ENCODE peak calls at places on chromosomes 4 and X, in nine cellular contexts. O is ELF-1; W is nephron progenitor cell; G is activated CD8-positive, alpha-beta memory T cell treated with anti-CD3 and anti-CD28 coated beads, Interleukin-2, amount 50 U/mL, for 48 hours; H is Calu3; Y is T-cell; D is left cardiac atrium; M is fibroblast of lung; C is psoas muscle. S is an unnamed sample.

GRCh38 chr4:60724623-60725022 is 475.5 kb upstream of the ADGRL3 start:
- DNase-seq in O (peak; percentile 57), W (no peak), C (no peak), D (no peak), Y (no peak), H (no peak), M (peak; percentile 94), G (no peak), S (no peak)

GRCh38 chr4:44670466-44671199 is 7.6 kb upstream of the GUF1 start:
- DNase-seq in Y (no peak), H (no peak), W (no peak), G (no peak), D (no peak), O (no peak), C (no peak), M (no peak), S (no peak)

GRCh38 chr4:7852568-7853185 is 87.0 kb downstream of the AFAP1 start:
- DNase-seq in G (no peak), Y (no peak), C (no peak), W (no peak), D (peak; percentile 47), H (peak; percentile 65), M (peak; percentile 96), O (no peak), S (no peak)

GRCh38 chrX:107154787-107155620 is 36.4 kb upstream of the RBM41 start:
- DNase-seq in H (peak; percentile 15), M (peak; percentile 48), G (peak; percentile 49), Y (no peak), W (no peak), D (no peak), C (no peak), O (peak; percentile 58), S (no peak)

GRCh38 chr4:93828830-93829530 is 427 bp downstream of the ATOH1 start:
- DNase-seq in M (peak; percentile 3), O (no peak), W (peak; percentile 47), G (no peak), D (no peak), Y (no peak), H (peak; percentile 8), C (no peak), S (no peak)

GRCh38 chrX:17580529-17581155 is 156.7 kb upstream of the SCML1 start:
- DNase-seq in H (no peak), C (no peak), D (no peak), M (peak; percentile 90), W (no peak), Y (no peak), O (no peak), G (no peak), S (no peak)

GRCh38 chr4:144174401-144175067 is 34.0 kb upstream of the GYPA start:
- DNase-seq in M (peak; percentile 58), O (peak; percentile 16), Y (no peak), G (no peak), D (no peak), C (no peak), W (no peak), H (peak; percentile 8), S (no peak)

GRCh38 chrX:71638409-71638808 is 20.1 kb upstream of the CXCR3 start:
- DNase-seq in M (no peak), H (no peak), Y (no peak), W (no peak), C (no peak), G (no peak), O (no peak), D (no peak), S (no peak)

GRCh38 chrX:139324756-139325155 is 205.8 kb upstream of the F9 start:
- DNase-seq in C (no peak), D (no peak), W (no peak), M (no peak), Y (no peak), G (no peak), O (no peak), H (no peak), S (no peak)

GRCh38 chrX:110568396-110568795 is 209.7 kb downstream of the RTL9 start:
- DNase-seq in D (no peak), Y (no peak), O (no peak), W (no peak), H (no peak), G (no peak), C (no peak), M (peak; percentile 48), S (no peak)